ENCODE peak calls at places on chromosomes 16 and 17, in six cellular contexts. One of them, this sample, is unnamed.

GRCh38 chr16:66551362-66551761 is 1.0 kb upstream of the CKLF start:
- DNase-seq in HFF-Myc: peak
- DNase-seq in left ventricle myocardium inferior: no peak
- DNase-seq in cardiac muscle cell: no peak
- DNase-seq in brain microvascular endothelial cell: no peak
- DNase-seq in heart left ventricle: no peak
- DNase-seq in this sample: no peak

GRCh38 chr16:3009568-3010390 is 2.9 kb upstream of the CLDN9 start:
- DNase-seq in HFF-Myc: no peak
- DNase-seq in left ventricle myocardium inferior: no peak
- DNase-seq in cardiac muscle cell: no peak
- DNase-seq in brain microvascular endothelial cell: no peak
- DNase-seq in heart left ventricle: no peak
- DNase-seq in this sample: no peak

GRCh38 chr17:2841606-2842005 is 45.4 kb downstream of the RAP1GAP2 start:
- DNase-seq in brain microvascular endothelial cell: peak
- DNase-seq in left ventricle myocardium inferior: no peak
- DNase-seq in HFF-Myc: no peak
- DNase-seq in heart left ventricle: no peak
- DNase-seq in cardiac muscle cell: peak
- DNase-seq in this sample: no peak

GRCh38 chr17:12566281-12567002 is 99.2 kb upstream of the MYOCD start:
- DNase-seq in brain microvascular endothelial cell: no peak
- DNase-seq in left ventricle myocardium inferior: no peak
- DNase-seq in HFF-Myc: no peak
- DNase-seq in cardiac muscle cell: no peak
- DNase-seq in heart left ventricle: no peak
- DNase-seq in this sample: no peak

GRCh38 chr17:70405492-70406220 is 236.3 kb downstream of the KCNJ2 start:
- DNase-seq in heart left ventricle: no peak
- DNase-seq in left ventricle myocardium inferior: no peak
- DNase-seq in HFF-Myc: peak
- DNase-seq in cardiac muscle cell: peak
- DNase-seq in brain microvascular endothelial cell: peak
- DNase-seq in this sample: peak

GRCh38 chr16:2297506-2297860 is 29.6 kb upstream of the RNPS1 start:
- DNase-seq in cardiac muscle cell: no peak
- DNase-seq in left ventricle myocardium inferior: no peak
- DNase-seq in brain microvascular endothelial cell: no peak
- DNase-seq in heart left ventricle: no peak
- DNase-seq in HFF-Myc: no peak
- DNase-seq in this sample: no peak

GRCh38 chr17:82407255-82407654 is 10.9 kb upstream of the HEXD start:
- DNase-seq in cardiac muscle cell: no peak
- DNase-seq in brain microvascular endothelial cell: peak
- DNase-seq in left ventricle myocardium inferior: peak
- DNase-seq in HFF-Myc: no peak
- DNase-seq in heart left ventricle: peak
- DNase-seq in this sample: no peak

GRCh38 chr17:77376795-77377751 is 236.3 kb downstream of the SEC14L1 start:
- DNase-seq in left ventricle myocardium inferior: peak
- DNase-seq in heart left ventricle: no peak
- DNase-seq in brain microvascular endothelial cell: no peak
- DNase-seq in HFF-Myc: no peak
- DNase-seq in cardiac muscle cell: peak
- DNase-seq in this sample: peak

DNA sequence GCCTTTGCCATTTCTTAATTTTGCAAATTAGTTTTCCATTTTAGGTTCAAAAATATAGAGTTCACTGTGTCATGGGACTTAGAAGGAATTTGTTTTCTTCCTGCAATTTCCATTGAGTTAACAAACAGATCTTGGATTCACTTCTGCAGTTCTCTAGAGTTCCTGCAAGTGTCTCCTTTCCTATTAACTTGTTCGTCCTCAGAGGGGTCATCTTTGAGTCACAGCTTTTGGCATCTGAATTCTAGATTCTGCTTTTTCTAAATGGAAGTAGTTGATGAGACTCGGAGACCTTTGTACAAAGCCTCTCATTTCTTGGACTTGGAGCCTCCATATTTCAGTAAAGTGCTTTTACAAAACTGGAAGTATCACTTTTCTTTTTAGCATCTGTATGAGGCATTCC is 323.3 kb downstream of the BCAS3 start:
- DNase-seq in brain microvascular endothelial cell: peak
- DNase-seq in heart left ventricle: no peak
- DNase-seq in cardiac muscle cell: peak
- DNase-seq in left ventricle myocardium inferior: no peak
- DNase-seq in HFF-Myc: peak
- DNase-seq in this sample: peak
- TF ChIP-seq CTCF in brain microvascular endothelial cell: peak
- TF ChIP-seq CTCF in heart left ventricle: peak
- TF ChIP-seq CTCF in cardiac muscle cell: peak
- TF ChIP-seq CTCF in left ventricle myocardium inferior: peak
- TF ChIP-seq CTCF in HFF-Myc: peak
- TF ChIP-seq CTCF in this sample: peak

GRCh38 chr17:74085434-74085833 is 118.0 kb upstream of the RPL38 start:
- DNase-seq in brain microvascular endothelial cell: no peak
- DNase-seq in heart left ventricle: no peak
- DNase-seq in HFF-Myc: no peak
- DNase-seq in left ventricle myocardium inferior: no peak
- DNase-seq in cardiac muscle cell: peak
- DNase-seq in this sample: no peak
- TF ChIP-seq CTCF in brain microvascular endothelial cell: peak
- TF ChIP-seq CTCF in heart left ventricle: no peak
- TF ChIP-seq CTCF in HFF-Myc: peak
- TF ChIP-seq CTCF in left ventricle myocardium inferior: no peak
- TF ChIP-seq CTCF in cardiac muscle cell: no peak
- TF ChIP-seq CTCF in this sample: no peak

DNA sequence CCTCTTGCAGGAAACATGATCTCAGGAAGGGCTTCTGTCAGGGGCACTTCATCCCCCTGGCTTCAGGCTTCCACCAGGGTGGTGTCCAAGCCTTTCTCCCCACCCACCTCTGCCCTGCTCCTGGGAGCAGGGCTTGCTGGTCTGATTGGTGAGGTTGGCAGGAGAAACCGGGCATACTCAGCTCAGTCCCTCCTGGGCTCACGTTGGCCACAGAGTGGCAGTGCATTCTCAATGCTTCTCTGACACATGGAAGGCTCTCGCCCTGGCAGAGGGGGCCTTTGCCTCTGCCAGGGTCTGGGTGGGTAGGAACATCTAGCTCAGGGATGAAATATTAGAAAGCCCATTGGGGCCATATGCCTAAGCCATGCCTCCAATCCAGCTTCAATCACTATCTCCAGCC is 142.8 kb downstream of the AXIN2 start:
- DNase-seq in left ventricle myocardium inferior: no peak
- DNase-seq in brain microvascular endothelial cell: no peak
- DNase-seq in cardiac muscle cell: no peak
- DNase-seq in heart left ventricle: no peak
- DNase-seq in HFF-Myc: no peak
- DNase-seq in this sample: no peak
- TF ChIP-seq CTCF in left ventricle myocardium inferior: peak
- TF ChIP-seq CTCF in brain microvascular endothelial cell: peak
- TF ChIP-seq CTCF in cardiac muscle cell: no peak
- TF ChIP-seq CTCF in heart left ventricle: peak
- TF ChIP-seq CTCF in HFF-Myc: no peak
- TF ChIP-seq CTCF in this sample: no peak

GRCh38 chr17:36608794-36609497 is 7.6 kb downstream of the MRM1 start:
- DNase-seq in heart left ventricle: no peak
- DNase-seq in left ventricle myocardium inferior: peak
- DNase-seq in cardiac muscle cell: peak
- DNase-seq in HFF-Myc: no peak
- DNase-seq in brain microvascular endothelial cell: peak
- DNase-seq in this sample: peak
- TF ChIP-seq CTCF in heart left ventricle: peak
- TF ChIP-seq CTCF in left ventricle myocardium inferior: peak
- TF ChIP-seq CTCF in cardiac muscle cell: peak
- TF ChIP-seq CTCF in HFF-Myc: peak
- TF ChIP-seq CTCF in brain microvascular endothelial cell: peak
- TF ChIP-seq CTCF in this sample: peak

GRCh38 chr17:44070455-44071197 is at the start of gene G6PC3:
- DNase-seq in brain microvascular endothelial cell: peak
- DNase-seq in left ventricle myocardium inferior: peak
- DNase-seq in cardiac muscle cell: peak
- DNase-seq in HFF-Myc: peak
- DNase-seq in heart left ventricle: peak
- DNase-seq in this sample: peak
- TF ChIP-seq CTCF in brain microvascular endothelial cell: peak
- TF ChIP-seq CTCF in left ventricle myocardium inferior: peak
- TF ChIP-seq CTCF in cardiac muscle cell: no peak
- TF ChIP-seq CTCF in HFF-Myc: no peak
- TF ChIP-seq CTCF in heart left ventricle: peak
- TF ChIP-seq CTCF in this sample: no peak

DNA sequence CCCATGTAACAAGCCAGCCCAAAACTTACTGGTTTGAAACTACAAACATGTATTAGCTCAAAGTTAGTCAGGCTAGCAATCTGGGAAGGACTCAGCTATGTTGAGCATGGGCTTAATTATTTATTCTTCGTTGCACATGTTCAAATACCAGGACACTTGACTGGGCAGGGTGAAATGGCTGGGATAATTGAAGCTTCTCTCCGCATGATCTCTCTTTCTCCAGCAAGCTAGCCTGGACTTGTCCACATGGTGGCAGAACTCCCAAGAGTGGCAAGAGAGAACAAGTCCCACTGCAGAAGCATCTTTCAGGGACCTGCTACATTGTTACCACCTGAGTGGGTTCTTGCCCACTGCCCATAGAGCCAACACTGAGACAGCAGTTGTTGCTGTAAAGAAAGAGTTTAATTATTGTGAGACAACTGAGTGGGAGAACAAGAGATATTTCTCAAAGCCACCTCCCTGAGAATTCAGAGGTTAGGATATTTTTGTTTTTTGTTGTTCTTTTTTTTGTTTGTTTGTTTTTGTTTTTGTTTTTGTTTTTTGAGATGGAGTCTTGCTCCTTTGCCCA is 16.8 kb upstream of the ATF7IP2 start:
- DNase-seq in HFF-Myc: no peak
- DNase-seq in cardiac muscle cell: no peak
- DNase-seq in left ventricle myocardium inferior: no peak
- DNase-seq in heart left ventricle: no peak
- DNase-seq in brain microvascular endothelial cell: no peak
- DNase-seq in this sample: no peak
- TF ChIP-seq CTCF in HFF-Myc: peak
- TF ChIP-seq CTCF in cardiac muscle cell: no peak
- TF ChIP-seq CTCF in left ventricle myocardium inferior: peak
- TF ChIP-seq CTCF in heart left ventricle: no peak
- TF ChIP-seq CTCF in brain microvascular endothelial cell: peak
- TF ChIP-seq CTCF in this sample: no peak

DNA sequence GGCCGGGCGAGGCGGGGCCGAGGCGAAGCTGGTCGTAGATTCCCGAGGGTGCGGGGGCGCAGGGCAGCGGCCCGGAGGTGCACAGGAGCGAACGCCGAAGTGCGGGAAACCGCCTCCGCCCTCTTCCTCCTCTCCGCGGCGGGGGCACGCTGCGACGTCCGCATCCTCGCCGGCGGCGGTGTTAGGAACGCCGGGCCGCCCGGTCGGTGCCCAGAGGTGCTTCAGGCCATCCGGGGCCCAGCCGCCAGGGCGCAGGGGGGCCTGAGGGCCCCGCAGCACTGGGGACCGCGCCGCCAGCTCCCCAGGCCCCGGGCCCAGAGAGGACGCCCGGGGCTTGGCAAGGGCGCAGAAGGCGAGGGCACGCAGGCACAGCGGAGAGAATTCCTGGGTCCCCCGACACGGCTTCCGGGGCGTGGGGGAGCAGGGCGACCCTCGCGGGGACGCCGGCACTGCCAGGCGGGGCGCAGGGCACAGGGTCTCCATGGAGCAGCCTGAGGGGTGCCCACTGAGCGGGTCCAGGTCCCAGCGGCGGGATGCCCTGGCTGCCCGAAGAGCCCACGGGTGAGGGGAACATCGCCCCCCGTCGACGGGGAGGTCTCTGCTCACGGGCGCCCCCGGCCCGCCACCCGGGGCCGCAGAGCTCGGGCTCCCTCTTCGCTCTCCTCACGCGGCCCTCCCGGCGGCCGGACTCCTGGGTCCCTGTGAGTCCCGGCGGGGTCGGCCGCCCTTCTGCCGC is 576 bp downstream of the EPOP start:
- DNase-seq in brain microvascular endothelial cell: no peak
- DNase-seq in cardiac muscle cell: no peak
- DNase-seq in HFF-Myc: no peak
- DNase-seq in left ventricle myocardium inferior: peak
- DNase-seq in heart left ventricle: peak
- DNase-seq in this sample: no peak
- TF ChIP-seq CTCF in brain microvascular endothelial cell: no peak
- TF ChIP-seq CTCF in cardiac muscle cell: no peak
- TF ChIP-seq CTCF in HFF-Myc: no peak
- TF ChIP-seq CTCF in left ventricle myocardium inferior: no peak
- TF ChIP-seq CTCF in heart left ventricle: no peak
- TF ChIP-seq CTCF in this sample: no peak

GRCh38 chr17:18139092-18139491 is 30.5 kb downstream of the MYO15A start:
- DNase-seq in cardiac muscle cell: no peak
- DNase-seq in HFF-Myc: no peak
- DNase-seq in brain microvascular endothelial cell: no peak
- DNase-seq in heart left ventricle: no peak
- DNase-seq in left ventricle myocardium inferior: no peak
- DNase-seq in this sample: no peak

GRCh38 chr17:18141210-18141803 is 32.8 kb downstream of the MYO15A start:
- DNase-seq in left ventricle myocardium inferior: no peak
- DNase-seq in cardiac muscle cell: peak
- DNase-seq in HFF-Myc: peak
- DNase-seq in brain microvascular endothelial cell: peak
- DNase-seq in heart left ventricle: no peak
- DNase-seq in this sample: no peak

GRCh38 chr17:18139498-18139897 is 30.9 kb downstream of the MYO15A start:
- DNase-seq in left ventricle myocardium inferior: no peak
- DNase-seq in cardiac muscle cell: no peak
- DNase-seq in heart left ventricle: no peak
- DNase-seq in brain microvascular endothelial cell: no peak
- DNase-seq in HFF-Myc: no peak
- DNase-seq in this sample: no peak

GRCh38 chr17:18140648-18141047 is 32.1 kb downstream of the MYO15A start:
- DNase-seq in cardiac muscle cell: no peak
- DNase-seq in heart left ventricle: no peak
- DNase-seq in HFF-Myc: no peak
- DNase-seq in brain microvascular endothelial cell: no peak
- DNase-seq in left ventricle myocardium inferior: no peak
- DNase-seq in this sample: no peak

GRCh38 chr17:18139949-18140348 is 31.4 kb downstream of the MYO15A start:
- DNase-seq in cardiac muscle cell: peak
- DNase-seq in left ventricle myocardium inferior: no peak
- DNase-seq in heart left ventricle: no peak
- DNase-seq in brain microvascular endothelial cell: no peak
- DNase-seq in HFF-Myc: no peak
- DNase-seq in this sample: no peak
- TF ChIP-seq CTCF in cardiac muscle cell: peak
- TF ChIP-seq CTCF in left ventricle myocardium inferior: no peak
- TF ChIP-seq CTCF in heart left ventricle: no peak
- TF ChIP-seq CTCF in brain microvascular endothelial cell: peak
- TF ChIP-seq CTCF in HFF-Myc: peak
- TF ChIP-seq CTCF in this sample: peak

This sample was measured in AG04450.